ENCODE peak calls at places on chromosomes 7 and 10, in ten cellular contexts. One of them, this sample, is unnamed.

GRCh38 chr7:83648464-83649241 is at the start of gene SEMA3E:
- DNase-seq in hepatocyte: peak; percentile 61
- DNase-seq in foreskin fibroblast: peak; percentile 79
- DNase-seq in GM10248: no peak
- DNase-seq in RCC 7860: no peak
- DNase-seq in fibroblast of pulmonary artery: peak; percentile 37
- DNase-seq in heart left ventricle: no peak
- DNase-seq in activated CD8-positive, alpha-beta memory T cell treated with anti-CD3 and anti-CD28 coated beads for 24 hours: no peak
- DNase-seq in stimulated activated CD8-positive, alpha-beta memory T cell treated with anti-CD3 and anti-CD28 coated beads, Interleukin-4, amount 100 ng/mL, for 4 hours: no peak
- DNase-seq in lower leg skin: no peak
- DNase-seq in this sample: no peak

GRCh38 chr10:83539528-83540308 is 599.6 kb upstream of the GHITM start:
- DNase-seq in hepatocyte: peak; percentile 54
- DNase-seq in foreskin fibroblast: peak; percentile 33
- DNase-seq in GM10248: no peak
- DNase-seq in RCC 7860: peak; percentile 30
- DNase-seq in fibroblast of pulmonary artery: peak; percentile 84
- DNase-seq in heart left ventricle: peak; percentile 87
- DNase-seq in activated CD8-positive, alpha-beta memory T cell treated with anti-CD3 and anti-CD28 coated beads for 24 hours: no peak
- DNase-seq in stimulated activated CD8-positive, alpha-beta memory T cell treated with anti-CD3 and anti-CD28 coated beads, Interleukin-4, amount 100 ng/mL, for 4 hours: no peak
- DNase-seq in lower leg skin: no peak
- DNase-seq in this sample: no peak

GRCh38 chr7:116384936-116385635 is 114.5 kb upstream of the CAV2 start:
- DNase-seq in hepatocyte: no peak
- DNase-seq in foreskin fibroblast: peak; percentile 38
- DNase-seq in GM10248: no peak
- DNase-seq in RCC 7860: no peak
- DNase-seq in fibroblast of pulmonary artery: no peak
- DNase-seq in heart left ventricle: no peak
- DNase-seq in activated CD8-positive, alpha-beta memory T cell treated with anti-CD3 and anti-CD28 coated beads for 24 hours: no peak
- DNase-seq in stimulated activated CD8-positive, alpha-beta memory T cell treated with anti-CD3 and anti-CD28 coated beads, Interleukin-4, amount 100 ng/mL, for 4 hours: no peak
- DNase-seq in lower leg skin: no peak
- DNase-seq in this sample: no peak

GRCh38 chr10:79221110-79222051 is 125.9 kb upstream of the PPIF start:
- DNase-seq in hepatocyte: peak; percentile 82
- DNase-seq in foreskin fibroblast: peak; percentile 96
- DNase-seq in GM10248: no peak
- DNase-seq in RCC 7860: no peak
- DNase-seq in fibroblast of pulmonary artery: peak; percentile 94
- DNase-seq in heart left ventricle: peak; percentile 81
- DNase-seq in activated CD8-positive, alpha-beta memory T cell treated with anti-CD3 and anti-CD28 coated beads for 24 hours: no peak
- DNase-seq in stimulated activated CD8-positive, alpha-beta memory T cell treated with anti-CD3 and anti-CD28 coated beads, Interleukin-4, amount 100 ng/mL, for 4 hours: no peak
- DNase-seq in lower leg skin: no peak
- DNase-seq in this sample: no peak

GRCh38 chr7:1093916-1094508 is 6.1 kb downstream of the GPER1 start:
- DNase-seq in hepatocyte: no peak
- DNase-seq in foreskin fibroblast: no peak
- DNase-seq in GM10248: no peak
- DNase-seq in RCC 7860: no peak
- DNase-seq in fibroblast of pulmonary artery: no peak
- DNase-seq in heart left ventricle: no peak
- DNase-seq in activated CD8-positive, alpha-beta memory T cell treated with anti-CD3 and anti-CD28 coated beads for 24 hours: no peak
- DNase-seq in stimulated activated CD8-positive, alpha-beta memory T cell treated with anti-CD3 and anti-CD28 coated beads, Interleukin-4, amount 100 ng/mL, for 4 hours: no peak
- DNase-seq in lower leg skin: no peak
- DNase-seq in this sample: no peak

GRCh38 chr7:156947120-156947843 is 2.2 kb upstream of the NOM1 start:
- DNase-seq in hepatocyte: no peak
- DNase-seq in foreskin fibroblast: peak; percentile 11
- DNase-seq in GM10248: no peak
- DNase-seq in RCC 7860: no peak
- DNase-seq in fibroblast of pulmonary artery: no peak
- DNase-seq in heart left ventricle: no peak
- DNase-seq in activated CD8-positive, alpha-beta memory T cell treated with anti-CD3 and anti-CD28 coated beads for 24 hours: no peak
- DNase-seq in stimulated activated CD8-positive, alpha-beta memory T cell treated with anti-CD3 and anti-CD28 coated beads, Interleukin-4, amount 100 ng/mL, for 4 hours: no peak
- DNase-seq in lower leg skin: no peak
- DNase-seq in this sample: no peak

GRCh38 chr10:76034236-76035009 is 603.0 kb downstream of the LRMDA start:
- DNase-seq in hepatocyte: no peak
- DNase-seq in foreskin fibroblast: peak; percentile 3
- DNase-seq in GM10248: no peak
- DNase-seq in RCC 7860: no peak
- DNase-seq in fibroblast of pulmonary artery: no peak
- DNase-seq in heart left ventricle: no peak
- DNase-seq in activated CD8-positive, alpha-beta memory T cell treated with anti-CD3 and anti-CD28 coated beads for 24 hours: no peak
- DNase-seq in stimulated activated CD8-positive, alpha-beta memory T cell treated with anti-CD3 and anti-CD28 coated beads, Interleukin-4, amount 100 ng/mL, for 4 hours: no peak
- DNase-seq in lower leg skin: no peak
- DNase-seq in this sample: no peak

GRCh38 chr7:132053871-132054270 is 497.4 kb upstream of the PODXL start:
- DNase-seq in hepatocyte: no peak
- DNase-seq in foreskin fibroblast: no peak
- DNase-seq in GM10248: no peak
- DNase-seq in RCC 7860: no peak
- DNase-seq in fibroblast of pulmonary artery: no peak
- DNase-seq in heart left ventricle: no peak
- DNase-seq in activated CD8-positive, alpha-beta memory T cell treated with anti-CD3 and anti-CD28 coated beads for 24 hours: no peak
- DNase-seq in stimulated activated CD8-positive, alpha-beta memory T cell treated with anti-CD3 and anti-CD28 coated beads, Interleukin-4, amount 100 ng/mL, for 4 hours: no peak
- DNase-seq in lower leg skin: no peak
- DNase-seq in this sample: no peak

GRCh38 chr7:36607741-36608140 is 116.6 kb downstream of the AOAH start:
- DNase-seq in hepatocyte: no peak
- DNase-seq in foreskin fibroblast: no peak
- DNase-seq in GM10248: no peak
- DNase-seq in RCC 7860: no peak
- DNase-seq in fibroblast of pulmonary artery: no peak
- DNase-seq in heart left ventricle: no peak
- DNase-seq in activated CD8-positive, alpha-beta memory T cell treated with anti-CD3 and anti-CD28 coated beads for 24 hours: no peak
- DNase-seq in stimulated activated CD8-positive, alpha-beta memory T cell treated with anti-CD3 and anti-CD28 coated beads, Interleukin-4, amount 100 ng/mL, for 4 hours: no peak
- DNase-seq in lower leg skin: no peak
- DNase-seq in this sample: no peak

GRCh38 chr10:61211468-61211867 is 241.7 kb downstream of the TMEM26 start:
- DNase-seq in hepatocyte: no peak
- DNase-seq in foreskin fibroblast: no peak
- DNase-seq in GM10248: no peak
- DNase-seq in RCC 7860: no peak
- DNase-seq in fibroblast of pulmonary artery: peak; percentile 4
- DNase-seq in heart left ventricle: no peak
- DNase-seq in activated CD8-positive, alpha-beta memory T cell treated with anti-CD3 and anti-CD28 coated beads for 24 hours: no peak
- DNase-seq in stimulated activated CD8-positive, alpha-beta memory T cell treated with anti-CD3 and anti-CD28 coated beads, Interleukin-4, amount 100 ng/mL, for 4 hours: no peak
- DNase-seq in lower leg skin: no peak
- DNase-seq in this sample: no peak

GRCh38 chr7:49787980-49788379 is 14.5 kb downstream of the VWC2 start:
- DNase-seq in hepatocyte: no peak
- DNase-seq in foreskin fibroblast: no peak
- DNase-seq in GM10248: no peak
- DNase-seq in RCC 7860: no peak
- DNase-seq in fibroblast of pulmonary artery: no peak
- DNase-seq in heart left ventricle: no peak
- DNase-seq in activated CD8-positive, alpha-beta memory T cell treated with anti-CD3 and anti-CD28 coated beads for 24 hours: no peak
- DNase-seq in stimulated activated CD8-positive, alpha-beta memory T cell treated with anti-CD3 and anti-CD28 coated beads, Interleukin-4, amount 100 ng/mL, for 4 hours: no peak
- DNase-seq in lower leg skin: no peak
- DNase-seq in this sample: no peak

This sample was measured in activated T-helper 1 cell treated with anti-CD3 and anti-CD28 coated beads, Interleukin-2, amount 50 U/mL, for 16 hours.